ENCODE peak calls at places on chromosome 1, in four cellular contexts. Y, X, S and E are unnamed samples.

GRCh38 chr1:36160949-36161485 is 5.1 kb downstream of the MAP7D1 start:
- DNase-seq in Y (peak; percentile 42), X (peak; percentile 68), S (peak; percentile 87), E (peak; percentile 85)

GRCh38 chr1:235960799-235961198 is 94.1 kb upstream of the LYST start:
- DNase-seq in Y (no peak), X (no peak), S (no peak), E (no peak)

GRCh38 chr1:154624756-154625643 is 17.0 kb upstream of the ADAR start:
- DNase-seq in Y (no peak), X (peak; percentile 79), S (no peak), E (no peak)

GRCh38 chr1:78005755-78006154 is 1.0 kb downstream of the DNAJB4 start:
- DNase-seq in Y (no peak), X (peak; percentile 93), S (no peak), E (peak; percentile 77)

GRCh38 chr1:209835782-209836298 is 8.1 kb downstream of the UTP25 start:
- DNase-seq in Y (no peak), X (peak; percentile 75), S (no peak), E (no peak)

GRCh38 chr1:32014937-32015363 is 1.3 kb downstream of the KHDRBS1 start:
- DNase-seq in Y (no peak), X (no peak), S (no peak), E (peak; percentile 24)

GRCh38 chr1:178579562-178579961 is 66.7 kb downstream of the TEX35 start:
- DNase-seq in Y (no peak), X (no peak), S (no peak), E (peak; percentile 72)

GRCh38 chr1:12144236-12144635 is 22.6 kb upstream of the TNFRSF1B start:
- DNase-seq in Y (no peak), X (no peak), S (no peak), E (no peak)

DNA sequence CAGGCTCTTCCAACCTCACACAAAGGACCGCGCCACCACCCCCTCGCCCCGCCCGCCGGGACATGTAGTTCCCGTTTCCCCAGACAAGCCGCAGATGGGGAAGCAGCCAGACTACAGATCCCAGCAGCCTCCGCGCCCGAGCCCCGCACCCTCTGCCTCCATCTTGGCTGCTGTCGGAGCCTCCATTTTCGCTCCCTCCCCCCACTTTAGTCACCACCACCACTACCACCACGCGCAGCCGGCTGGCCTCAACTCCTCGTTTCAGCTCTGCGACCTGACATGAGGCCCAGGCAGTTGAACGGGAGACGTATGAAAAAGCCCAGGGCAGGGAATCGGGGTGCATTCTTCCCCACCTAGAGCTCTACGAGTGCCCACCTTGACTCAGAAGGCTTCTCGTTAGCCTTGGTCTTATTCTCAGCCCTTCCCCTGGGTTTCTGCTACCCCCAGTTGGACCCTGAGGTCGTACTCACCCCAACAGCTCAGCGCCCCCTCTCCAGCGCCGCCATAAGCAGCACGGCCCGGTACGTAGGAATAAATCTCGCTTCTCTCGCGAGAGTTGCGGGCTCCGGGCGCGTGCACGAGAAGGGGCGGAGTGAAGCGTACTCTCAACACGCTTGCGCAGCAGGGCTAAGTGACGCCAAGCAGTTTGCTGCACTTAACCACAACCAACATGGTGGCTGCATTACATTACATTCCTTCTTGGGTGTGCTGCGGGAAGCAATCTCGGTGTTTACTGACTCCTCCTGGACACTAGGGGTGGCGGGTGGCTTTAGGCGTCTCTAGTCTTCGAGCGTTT is at the start of gene CSDE1:
- DNase-seq in Y (peak; percentile 97), X (peak; percentile 98), S (peak; percentile 99), E (peak; percentile 98)
- TF ChIP-seq CTCF in Y (no peak), X (peak; percentile 51), S (peak; percentile 55), E (peak; percentile 68)

GRCh38 chr1:115462677-115463076 is 124.6 kb upstream of the NGF start:
- DNase-seq in Y (no peak), X (no peak), S (no peak), E (no peak)

GRCh38 chr1:115463347-115463746 is 125.3 kb upstream of the NGF start:
- DNase-seq in Y (no peak), X (no peak), S (no peak), E (no peak)

GRCh38 chr1:115459161-115459560 is 121.1 kb upstream of the NGF start:
- DNase-seq in Y (no peak), X (no peak), S (no peak), E (no peak)

GRCh38 chr1:115458426-115459114 is 120.5 kb upstream of the NGF start:
- DNase-seq in Y (no peak), X (no peak), S (no peak), E (no peak)

DNA sequence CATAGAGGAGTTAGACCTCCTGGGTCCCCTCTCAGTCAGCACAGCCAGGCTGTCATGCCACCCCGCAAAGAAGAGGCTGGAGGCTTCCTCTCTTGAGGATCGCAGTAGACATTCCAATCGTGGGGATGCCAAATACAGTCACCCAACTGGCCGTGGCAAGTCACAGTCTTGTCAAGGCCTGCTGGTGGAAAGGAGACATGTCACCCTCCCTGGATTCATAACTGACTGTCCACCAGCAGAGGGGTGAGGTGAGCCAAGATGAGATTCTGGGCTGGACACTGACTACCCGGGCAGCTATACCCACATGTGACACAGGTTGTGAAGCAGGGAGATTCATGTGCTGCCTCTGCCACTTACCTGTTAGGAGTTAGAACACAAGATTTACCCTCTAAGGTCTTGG is 123.5 kb upstream of the NGF start:
- DNase-seq in Y (no peak), X (no peak), S (no peak), E (no peak)
- TF ChIP-seq CTCF in Y (no peak), X (no peak), S (no peak), E (no peak)

GRCh38 chr1:53321366-53321765 is 6.5 kb downstream of the LRP8 start:
- DNase-seq in Y (no peak), X (no peak), S (peak; percentile 82), E (no peak)
- TF ChIP-seq CTCF in Y (no peak), X (peak; percentile 53), S (peak; percentile 56), E (peak; percentile 31)

GRCh38 chr1:71921935-71922559 is 360.3 kb downstream of the NEGR1 start:
- DNase-seq in Y (no peak), X (no peak), S (no peak), E (no peak)
- TF ChIP-seq CTCF in Y (no peak), X (peak; percentile 12), S (no peak), E (no peak)

GRCh38 chr1:92298213-92298572 is 594 bp downstream of the GLMN start:
- DNase-seq in Y (no peak), X (no peak), S (no peak), E (no peak)
- TF ChIP-seq CTCF in Y (peak; percentile 47), X (no peak), S (peak; percentile 17), E (peak; percentile 30)

GRCh38 chr1:151368745-151369610 is 3.5 kb downstream of the SELENBP1 start:
- DNase-seq in Y (no peak), X (no peak), S (no peak), E (no peak)

GRCh38 chr1:151361883-151362282 is 10.6 kb downstream of the SELENBP1 start:
- DNase-seq in Y (no peak), X (no peak), S (no peak), E (no peak)

GRCh38 chr1:151362308-151363155 is 10.0 kb downstream of the SELENBP1 start:
- DNase-seq in Y (no peak), X (no peak), S (no peak), E (no peak)

GRCh38 chr1:151368000-151368744 is 4.3 kb downstream of the SELENBP1 start:
- DNase-seq in Y (no peak), X (no peak), S (no peak), E (no peak)

GRCh38 chr1:151364996-151365395 is 7.5 kb downstream of the SELENBP1 start:
- DNase-seq in Y (no peak), X (no peak), S (peak; percentile 38), E (no peak)
- TF ChIP-seq CTCF in Y (no peak), X (peak; percentile 12), S (peak; percentile 35), E (no peak)

DNA sequence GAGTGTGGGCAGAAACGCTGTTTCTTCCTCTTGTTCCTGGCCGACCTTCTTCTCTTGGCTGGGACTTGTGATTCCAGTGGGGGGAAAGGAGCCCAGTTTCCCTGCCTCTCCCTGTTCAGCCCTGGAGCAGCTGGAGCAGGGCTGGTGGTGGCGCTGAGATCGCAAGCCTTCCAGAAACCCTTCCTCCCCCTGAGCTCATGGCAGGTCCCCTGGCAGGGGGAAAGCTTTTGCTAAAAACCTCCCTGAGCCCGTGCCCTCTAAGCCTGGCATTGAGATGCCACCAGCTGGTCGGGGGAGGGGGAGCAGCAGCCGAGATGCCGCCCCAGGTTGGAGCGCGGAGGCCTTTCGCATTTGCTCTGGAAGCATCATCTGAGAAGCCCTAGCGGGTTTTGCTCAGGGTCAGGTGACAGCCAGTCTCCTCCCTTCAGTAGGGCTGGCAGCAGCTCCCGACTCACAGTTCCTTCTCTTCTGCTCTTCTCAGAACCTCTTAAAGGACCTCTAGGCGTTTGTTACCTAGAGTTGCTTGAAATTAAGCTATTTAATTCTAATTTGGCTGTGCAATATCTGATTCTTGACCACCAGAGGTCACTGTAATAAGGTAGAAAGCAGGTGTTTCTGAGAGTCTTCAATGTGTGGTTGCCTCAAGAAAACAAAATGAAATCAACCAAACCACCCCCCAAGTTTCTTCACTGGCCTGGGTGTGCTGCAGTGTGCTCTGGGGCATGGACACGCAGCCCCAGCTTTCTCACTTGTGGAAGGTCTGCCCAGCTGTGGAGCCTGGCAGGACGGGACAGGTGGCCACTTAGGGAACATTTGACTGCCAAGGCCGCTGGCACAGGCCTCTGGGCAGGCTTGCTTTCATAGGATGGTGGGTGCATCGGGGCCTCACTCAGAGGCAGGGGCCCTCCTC is 257.3 kb downstream of the CAMTA1 start:
- DNase-seq in Y (no peak), X (peak; percentile 42), S (peak; percentile 80), E (peak; percentile 41)
- TF ChIP-seq CTCF in Y (peak; percentile 24), X (peak; percentile 46), S (peak; percentile 80), E (peak; percentile 67)

DNA sequence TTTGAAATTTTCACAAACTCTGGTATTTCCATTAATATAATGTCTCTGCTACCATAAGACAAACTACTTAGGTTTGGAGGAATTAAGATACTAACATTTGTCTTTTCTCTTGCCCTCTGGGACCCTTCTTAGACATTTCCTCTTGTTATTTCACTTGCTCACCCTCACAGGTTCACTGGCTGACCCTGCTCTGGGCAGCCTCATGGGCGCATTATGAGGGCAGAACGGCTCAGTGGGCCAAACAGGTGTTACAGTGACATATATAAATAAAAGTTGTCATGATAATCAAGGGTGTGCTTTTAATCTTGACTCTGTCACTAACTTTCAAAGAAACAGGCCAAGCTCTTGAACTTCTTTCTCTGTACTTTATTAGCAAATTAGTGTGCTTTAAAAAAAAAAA is 46.5 kb downstream of the ZNHIT6 start:
- DNase-seq in Y (no peak), X (no peak), S (peak; percentile 50), E (no peak)
- TF ChIP-seq CTCF in Y (no peak), X (no peak), S (peak; percentile 30), E (no peak)

GRCh38 chr1:18486195-18486594 is 5.5 kb downstream of the KLHDC7A start:
- DNase-seq in Y (no peak), X (no peak), S (peak; percentile 75), E (peak; percentile 21)
- TF ChIP-seq CTCF in Y (no peak), X (no peak), S (peak; percentile 66), E (peak; percentile 59)